ENCODE peak calls at places on chromosome 1, in six cellular contexts. Q is GM12865, N is GM13976, B is brain microvascular endothelial cell, D is AG09309, H is PC-3. R is an unnamed sample.

GRCh38 chr1:207308451-207309190 is 12.9 kb upstream of the CD55 start:
- DNase-seq in H (no peak), Q (no peak), D (no peak), B (no peak), N (no peak), R (no peak)

GRCh38 chr1:7223334-7224080 is 438.3 kb downstream of the CAMTA1 start:
- DNase-seq in N (no peak), D (peak; percentile 71), B (peak; percentile 72), Q (no peak), H (peak; percentile 89), R (no peak)

GRCh38 chr1:179169616-179170467 is 59.6 kb downstream of the ABL2 start:
- DNase-seq in B (peak; percentile 68), N (no peak), Q (no peak), H (peak; percentile 64), D (peak; percentile 67), R (no peak)

GRCh38 chr1:162200096-162200847 is 130.8 kb downstream of the NOS1AP start:
- DNase-seq in H (no peak), D (no peak), B (peak; percentile 11), Q (no peak), N (no peak), R (no peak)

GRCh38 chr1:30318864-30319718 is 404.3 kb downstream of the MATN1 start:
- DNase-seq in B (no peak), N (no peak), D (no peak), Q (no peak), H (no peak), R (no peak)

GRCh38 chr1:110067957-110068645 is 2.4 kb downstream of the ALX3 start:
- DNase-seq in B (no peak), N (no peak), Q (no peak), H (no peak), D (no peak), R (no peak)

GRCh38 chr1:112446411-112446810 is 50.4 kb downstream of the CTTNBP2NL start:
- DNase-seq in N (no peak), B (no peak), H (no peak), Q (no peak), D (no peak), R (no peak)

GRCh38 chr1:84272401-84272800 is 29.1 kb upstream of the SAMD13 start:
- DNase-seq in Q (no peak), D (no peak), H (peak; percentile 74), B (no peak), N (no peak), R (no peak)

GRCh38 chr1:200488375-200489165 is 78.7 kb upstream of the ZNF281 start:
- DNase-seq in B (peak; percentile 80), Q (peak; percentile 76), N (peak; percentile 64), H (peak; percentile 97), D (peak; percentile 70), R (no peak)

GRCh38 chr1:17206196-17206595 is 1.3 kb downstream of the PADI1 start:
- DNase-seq in H (no peak), N (no peak), D (no peak), Q (no peak), B (no peak), R (no peak)

GRCh38 chr1:119504831-119505230 is 2.2 kb upstream of the HSD3B1 start:
- DNase-seq in N (no peak), D (no peak), B (no peak), H (no peak), Q (peak; percentile 9), R (no peak)

GRCh38 chr1:24575905-24576587 is 20.2 kb downstream of the NCMAP start:
- DNase-seq in B (no peak), N (no peak), Q (no peak), D (no peak), H (no peak), R (no peak)

GRCh38 chr1:247966520-247967204 is 1.6 kb downstream of the OR2AK2 start:
- DNase-seq in N (no peak), H (no peak), Q (peak; percentile 52), B (no peak), D (no peak), R (no peak)

GRCh38 chr1:174080819-174081218 is 58.7 kb upstream of the RC3H1 start:
- DNase-seq in D (no peak), B (no peak), H (no peak), N (no peak), Q (no peak), R (no peak)

GRCh38 chr1:182752077-182752826 is 37.3 kb upstream of the NPL start:
- DNase-seq in B (no peak), N (no peak), Q (no peak), H (no peak), D (no peak), R (no peak)

GRCh38 chr1:209850342-209850979 is 22.7 kb downstream of the UTP25 start:
- DNase-seq in B (peak; percentile 95), Q (peak; percentile 17), D (no peak), N (peak; percentile 45), H (peak; percentile 89), R (no peak)

GRCh38 chr1:53381790-53382401 is 54.0 kb upstream of the LRP8 start:
- DNase-seq in D (no peak), H (peak; percentile 85), N (no peak), Q (no peak), B (peak; percentile 69), R (no peak)

GRCh38 chr1:103336376-103336775 is 189.1 kb upstream of the RNPC3 start:
- DNase-seq in H (no peak), B (no peak), N (no peak), D (no peak), Q (no peak), R (no peak)

GRCh38 chr1:22978299-22978698 is 5.6 kb upstream of the LACTBL1 start:
- DNase-seq in H (peak; percentile 79), N (no peak), B (peak; percentile 15), D (peak; percentile 3), Q (no peak), R (no peak)

GRCh38 chr1:181116819-181117390 is 28.4 kb downstream of the IER5 start:
- DNase-seq in Q (no peak), N (no peak), D (no peak), B (no peak), H (no peak), R (no peak)

GRCh38 chr1:181115367-181115684 is 26.8 kb downstream of the IER5 start:
- DNase-seq in Q (no peak), N (no peak), B (no peak), D (no peak), H (no peak), R (no peak)

GRCh38 chr1:181112071-181112929 is 23.8 kb downstream of the IER5 start:
- DNase-seq in Q (no peak), D (peak; percentile 95), H (peak; percentile 97), B (peak; percentile 95), N (no peak), R (no peak)

GRCh38 chr1:181113061-181113695 is 24.7 kb downstream of the IER5 start:
- DNase-seq in N (no peak), B (no peak), Q (no peak), D (no peak), H (peak; percentile 88), R (no peak)

DNA sequence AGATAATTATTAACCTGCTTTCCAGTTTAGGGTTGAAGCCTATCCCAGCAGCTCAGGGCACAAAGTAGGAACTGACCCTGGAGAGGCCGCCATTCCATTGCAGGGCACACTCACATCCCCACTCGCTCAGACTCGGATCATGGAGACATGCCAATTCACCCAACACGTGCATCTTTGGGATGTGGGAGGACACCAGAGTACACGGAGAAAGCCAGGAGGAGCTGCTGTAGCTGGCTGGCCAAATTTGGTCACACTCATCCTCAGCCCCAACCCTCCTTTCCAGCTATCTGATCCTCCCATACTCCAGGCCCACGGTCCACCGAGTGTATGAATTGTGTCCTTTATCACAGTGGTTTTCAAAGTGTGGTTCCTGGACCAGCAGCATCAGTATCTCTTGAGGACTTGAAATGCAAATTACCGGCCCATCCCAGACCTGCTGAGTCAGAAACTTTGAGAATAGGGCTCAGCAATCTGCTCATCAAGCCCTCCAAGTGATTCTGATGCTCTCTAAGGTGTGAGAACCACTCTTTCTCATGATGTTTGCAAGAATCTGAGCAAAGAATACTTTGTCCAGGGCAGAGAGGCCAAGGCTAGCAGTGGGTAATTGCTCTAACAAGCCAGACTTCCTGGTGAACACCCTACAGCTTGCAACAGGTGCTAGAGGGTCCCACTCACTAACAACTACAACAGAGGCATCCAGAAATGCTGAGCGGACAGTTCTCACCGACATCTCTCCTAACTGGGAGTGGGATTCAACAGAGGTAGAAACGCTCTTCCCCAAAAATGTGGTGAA is 26.3 kb downstream of the IER5 start:
- DNase-seq in D (no peak), H (no peak), Q (no peak), B (no peak), N (no peak), R (no peak)
- TF ChIP-seq CTCF in D (no peak), H (no peak), Q (no peak), B (no peak), N (no peak), R (no peak)

GRCh38 chr1:34460193-34460592 is 283.5 kb downstream of the C1orf94 start:
- DNase-seq in Q (peak; percentile 79), H (peak; percentile 61), D (no peak), N (peak; percentile 66), B (no peak), R (no peak)
- TF ChIP-seq CTCF in Q (peak; percentile 78), H (peak; percentile 70), D (peak; percentile 50), N (peak; percentile 65), B (peak; percentile 7), R (peak; percentile 74)

GRCh38 chr1:220880367-220880680 is 1.1 kb downstream of the HLX start:
- DNase-seq in H (no peak), D (no peak), Q (no peak), B (no peak), N (no peak), R (no peak)

GRCh38 chr1:220880726-220881506 is 1.7 kb downstream of the HLX start:
- DNase-seq in B (no peak), N (peak; percentile 62), H (peak; percentile 26), D (no peak), Q (no peak), R (no peak)

GRCh38 chr1:220878223-220879081 is 791 bp upstream of the HLX start:
- DNase-seq in B (no peak), H (no peak), N (peak; percentile 49), Q (peak; percentile 35), D (no peak), R (no peak)

GRCh38 chr1:220879090-220879508 is at the start of gene HLX:
- DNase-seq in H (peak; percentile 96), N (peak; percentile 84), D (peak; percentile 72), Q (peak; percentile 67), B (peak; percentile 65), R (no peak)

GRCh38 chr1:220879509-220880366 is 495 bp downstream of the HLX start:
- DNase-seq in N (peak; percentile 69), D (no peak), H (peak; percentile 42), B (no peak), Q (peak; percentile 24), R (no peak)
- TF ChIP-seq CTCF in N (no peak), D (no peak), H (peak; percentile 48), B (peak; percentile 14), Q (no peak), R (no peak)

GRCh38 chr1:27958513-27958912 is 1.3 kb upstream of the XKR8 start:
- DNase-seq in N (no peak), H (no peak), D (no peak), B (no peak), Q (no peak), R (no peak)

GRCh38 chr1:27960762-27961645 is 1.2 kb downstream of the XKR8 start:
- DNase-seq in B (no peak), N (no peak), H (peak; percentile 40), Q (no peak), D (no peak), R (no peak)

GRCh38 chr1:27957655-27958054 is 2.1 kb upstream of the XKR8 start:
- DNase-seq in N (no peak), B (no peak), D (no peak), Q (no peak), H (no peak), R (no peak)

GRCh38 chr1:27961646-27962221 is 2.0 kb downstream of the XKR8 start:
- DNase-seq in D (no peak), N (no peak), B (no peak), H (peak; percentile 18), Q (no peak), R (no peak)

GRCh38 chr1:27959792-27960603 is at the start of gene XKR8:
- DNase-seq in D (no peak), B (peak; percentile 51), H (peak; percentile 79), N (peak; percentile 98), Q (peak; percentile 82), R (peak; percentile 86)
- TF ChIP-seq CTCF in D (peak; percentile 24), B (peak; percentile 39), H (peak; percentile 68), N (peak; percentile 63), Q (peak; percentile 50), R (peak; percentile 61)